ENCODE peak calls at places on chromosome 11, in nine cellular contexts. Z, N, L, H, C, A, K, Q and P are unnamed samples.

GRCh38 chr11:94424011-94424410 is 22.8 kb upstream of the GPR83 start:
- DNase-seq in Z (no peak), N (no peak), L (no peak), H (no peak), C (no peak), A (no peak), K (no peak), Q (no peak), P (no peak)

GRCh38 chr11:86735462-86736302 is 63.3 kb upstream of the ME3 start:
- DNase-seq in Z (no peak), N (no peak), L (no peak), H (no peak), C (no peak), A (no peak), K (peak), Q (peak), P (no peak)

GRCh38 chr11:17479284-17480214 is 2.9 kb upstream of the ABCC8 start:
- DNase-seq in Z (no peak), N (no peak), L (peak), H (no peak), C (no peak), A (no peak), K (no peak), Q (peak), P (no peak)

GRCh38 chr11:108973402-108974119 is 308.7 kb downstream of the DDX10 start:
- DNase-seq in Z (no peak), N (no peak), L (no peak), H (no peak), C (no peak), A (no peak), K (peak), Q (peak), P (no peak)

GRCh38 chr11:60977224-60977623 is 5.7 kb downstream of the CD6 start:
- DNase-seq in Z (no peak), N (no peak), L (no peak), H (no peak), C (no peak), A (no peak), K (no peak), Q (no peak), P (no peak)

GRCh38 chr11:27807594-27807993 is 107.3 kb upstream of the BDNF start:
- DNase-seq in Z (no peak), N (no peak), L (no peak), H (no peak), C (no peak), A (no peak), K (peak), Q (peak), P (no peak)

GRCh38 chr11:47578524-47579460 is at the start of the genes KBTBD4 and NDUFS3:
- DNase-seq in Z (peak), N (peak), L (peak), H (peak), C (peak), A (peak), K (peak), Q (peak), P (peak)

GRCh38 chr11:56841210-56841810 is 92.8 kb upstream of the OR9G4 start:
- DNase-seq in Z (no peak), N (peak), L (peak), H (peak), C (no peak), A (peak), K (peak), Q (peak), P (no peak)

GRCh38 chr11:103659138-103659734 is 377.2 kb upstream of the DDI1 start:
- DNase-seq in Z (no peak), N (no peak), L (no peak), H (no peak), C (no peak), A (no peak), K (peak), Q (no peak), P (no peak)

GRCh38 chr11:27471588-27472397 is 797 bp downstream of the LGR4 start:
- DNase-seq in Z (peak), N (no peak), L (peak), H (peak), C (no peak), A (peak), K (no peak), Q (no peak), P (peak)

GRCh38 chr11:48116843-48117242 is 99.8 kb upstream of the OR4B1 start:
- DNase-seq in Z (no peak), N (no peak), L (no peak), H (no peak), C (no peak), A (no peak), K (peak), Q (no peak), P (no peak)

GRCh38 chr11:4826425-4826824 is 5.3 kb downstream of the OR51F2 start:
- DNase-seq in Z (no peak), N (no peak), L (no peak), H (peak), C (no peak), A (no peak), K (peak), Q (no peak), P (no peak)

GRCh38 chr11:118000850-118001228 is 14.6 kb downstream of the IL10RA start:
- DNase-seq in Z (no peak), N (no peak), L (no peak), H (no peak), C (no peak), A (peak), K (no peak), Q (no peak), P (no peak)

GRCh38 chr11:95057959-95058358 is 8.7 kb downstream of the KDM4F start:
- DNase-seq in Z (no peak), N (no peak), L (no peak), H (no peak), C (no peak), A (no peak), K (no peak), Q (no peak), P (no peak)

GRCh38 chr11:130088909-130089668 is 19.4 kb downstream of the APLP2 start:
- DNase-seq in Z (no peak), N (no peak), L (no peak), H (no peak), C (no peak), A (no peak), K (no peak), Q (no peak), P (no peak)

GRCh38 chr11:46800177-46800576 is 45.9 kb downstream of the CKAP5 start:
- DNase-seq in Z (no peak), N (no peak), L (no peak), H (no peak), C (no peak), A (no peak), K (peak), Q (peak), P (no peak)

GRCh38 chr11:13983081-13983751 is 20.7 kb downstream of the SPON1 start:
- DNase-seq in Z (no peak), N (no peak), L (no peak), H (peak), C (no peak), A (peak), K (peak), Q (peak), P (no peak)

GRCh38 chr11:72773291-72773690 is 20.6 kb downstream of the STARD10 start:
- DNase-seq in Z (no peak), N (no peak), L (no peak), H (no peak), C (no peak), A (peak), K (peak), Q (peak), P (no peak)

GRCh38 chr11:124518900-124519541 is 24.4 kb downstream of the OR8B12 start:
- DNase-seq in Z (no peak), N (no peak), L (no peak), H (no peak), C (no peak), A (no peak), K (peak), Q (no peak), P (no peak)

GRCh38 chr11:66637557-66638176 is 836 bp upstream of the RBM4 start:
- DNase-seq in Z (no peak), N (no peak), L (no peak), H (no peak), C (no peak), A (no peak), K (no peak), Q (no peak), P (no peak)

GRCh38 chr11:1153951-1154487 is 3.7 kb upstream of the MUC5AC start:
- DNase-seq in Z (peak), N (peak), L (no peak), H (no peak), C (peak), A (peak), K (peak), Q (peak), P (no peak)

GRCh38 chr11:131534031-131534430 is 163.6 kb downstream of the NTM start:
- DNase-seq in Z (no peak), N (no peak), L (no peak), H (no peak), C (no peak), A (no peak), K (no peak), Q (no peak), P (no peak)

GRCh38 chr11:120392791-120393190 is 56.6 kb downstream of the ARHGEF12 start:
- DNase-seq in Z (no peak), N (no peak), L (no peak), H (no peak), C (no peak), A (no peak), K (no peak), Q (no peak), P (no peak)

GRCh38 chr11:6468712-6469495 is 4.8 kb downstream of the TRIM3 start:
- DNase-seq in Z (peak), N (peak), L (peak), H (peak), C (peak), A (peak), K (peak), Q (peak), P (no peak)

GRCh38 chr11:36186340-36186739 is 102.9 kb downstream of the COMMD9 start:
- DNase-seq in Z (no peak), N (no peak), L (no peak), H (peak), C (no peak), A (no peak), K (peak), Q (peak), P (no peak)

DNA sequence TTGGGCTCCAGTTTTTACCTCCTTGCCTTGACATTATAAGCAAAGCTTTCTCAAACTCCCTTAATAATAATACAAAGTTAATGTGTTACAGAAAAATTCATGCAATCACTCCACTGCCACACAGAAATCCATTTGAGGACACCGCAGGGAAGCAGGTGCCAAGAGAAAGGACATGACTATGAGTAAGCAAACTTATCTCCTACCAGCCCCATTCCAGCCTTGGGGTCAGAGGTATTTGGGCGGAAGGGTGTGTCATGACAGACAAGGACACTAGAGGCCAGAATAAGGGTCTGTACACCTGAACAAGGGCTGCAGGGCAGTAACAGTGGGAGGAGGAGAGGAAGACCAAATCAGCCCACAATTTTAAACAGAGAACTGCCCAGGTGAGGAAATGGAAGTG is 5.9 kb downstream of the GNG3 start:
- DNase-seq in Z (no peak), N (peak), L (no peak), H (no peak), C (no peak), A (no peak), K (no peak), Q (no peak), P (no peak)
- TF ChIP-seq CTCF in Z (no peak), N (no peak), L (no peak), H (no peak), C (no peak), A (no peak), K (no peak), Q (no peak), P (no peak)

GRCh38 chr11:119130662-119131061 is 9.3 kb downstream of the HINFP start:
- DNase-seq in Z (no peak), N (no peak), L (no peak), H (no peak), C (no peak), A (no peak), K (peak), Q (no peak), P (no peak)

GRCh38 chr11:119134389-119134978 is 13.1 kb downstream of the HINFP start:
- DNase-seq in Z (no peak), N (no peak), L (no peak), H (no peak), C (no peak), A (no peak), K (no peak), Q (no peak), P (no peak)
- TF ChIP-seq CTCF in Z (no peak), N (no peak), L (peak), H (no peak), C (peak), A (peak), K (peak), Q (peak), P (peak)

GRCh38 chr11:32071811-32072210 is 19.1 kb upstream of the RCN1 start:
- DNase-seq in Z (no peak), N (no peak), L (no peak), H (no peak), C (no peak), A (no peak), K (peak), Q (peak), P (no peak)
- TF ChIP-seq CTCF in Z (no peak), N (no peak), L (peak), H (no peak), C (peak), A (peak), K (peak), Q (peak), P (no peak)

GRCh38 chr11:65459552-65459951 is 37.0 kb downstream of the NEAT1 start:
- DNase-seq in Z (peak), N (no peak), L (no peak), H (no peak), C (no peak), A (no peak), K (no peak), Q (no peak), P (peak)

GRCh38 chr11:65456418-65456817 is 33.8 kb downstream of the NEAT1 start:
- DNase-seq in Z (no peak), N (no peak), L (no peak), H (no peak), C (no peak), A (no peak), K (peak), Q (no peak), P (no peak)

GRCh38 chr11:65452806-65453490 is 30.4 kb downstream of the NEAT1 start:
- DNase-seq in Z (no peak), N (no peak), L (no peak), H (no peak), C (no peak), A (peak), K (peak), Q (peak), P (no peak)

GRCh38 chr11:65454311-65454695 is 31.7 kb downstream of the NEAT1 start:
- DNase-seq in Z (no peak), N (no peak), L (no peak), H (no peak), C (no peak), A (no peak), K (peak), Q (no peak), P (no peak)

DNA sequence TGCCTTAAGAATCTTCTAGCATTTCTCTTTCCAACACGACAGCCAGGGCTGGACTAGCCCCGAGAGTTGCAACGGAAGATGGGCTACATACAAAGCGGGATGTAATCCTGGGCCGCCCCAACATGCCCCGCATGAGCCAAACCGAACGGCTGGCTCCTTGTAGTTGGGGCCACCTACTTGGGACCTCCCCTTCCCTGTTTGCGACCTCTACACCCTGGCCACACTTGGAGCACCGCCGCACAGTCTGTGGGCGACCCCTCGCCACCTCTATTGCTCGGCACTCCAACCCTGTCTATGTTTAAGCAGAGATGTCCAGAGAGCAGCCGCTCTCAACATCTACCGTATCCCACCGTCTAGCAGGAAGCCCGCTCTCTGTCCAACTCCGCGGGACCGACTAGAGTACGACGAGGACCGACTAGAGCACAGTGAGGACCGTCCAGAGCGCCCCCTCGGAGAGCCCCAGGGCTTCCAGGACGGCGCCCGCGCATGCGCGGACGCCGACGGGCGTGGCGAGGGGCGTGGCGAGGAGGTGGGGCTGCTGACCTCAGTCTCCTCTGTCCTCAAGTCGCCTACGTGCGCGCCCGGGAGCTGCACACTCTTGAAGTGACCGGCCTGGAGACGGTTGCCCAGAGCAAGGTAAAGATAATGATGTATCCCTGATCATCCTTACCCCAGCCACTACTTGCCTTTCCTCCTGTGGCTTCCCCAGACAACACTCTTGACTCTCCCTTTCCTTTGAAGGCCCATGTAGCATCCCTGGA is 32.3 kb downstream of the NEAT1 start:
- DNase-seq in Z (peak), N (peak), L (peak), H (peak), C (no peak), A (peak), K (peak), Q (peak), P (peak)
- TF ChIP-seq CTCF in Z (no peak), N (no peak), L (no peak), H (no peak), C (no peak), A (no peak), K (no peak), Q (no peak), P (no peak)

GRCh38 chr11:69129647-69130046 is 26.1 kb upstream of the SMIM38 start:
- DNase-seq in Z (peak), N (no peak), L (no peak), H (no peak), C (no peak), A (no peak), K (no peak), Q (no peak), P (no peak)

GRCh38 chr11:69132301-69132670 is 23.4 kb upstream of the SMIM38 start:
- DNase-seq in Z (no peak), N (no peak), L (no peak), H (no peak), C (no peak), A (no peak), K (no peak), Q (no peak), P (no peak)

GRCh38 chr11:69133251-69133650 is 22.5 kb upstream of the SMIM38 start:
- DNase-seq in Z (peak), N (no peak), L (no peak), H (no peak), C (no peak), A (no peak), K (no peak), Q (no peak), P (no peak)

GRCh38 chr11:69130586-69131566 is 24.9 kb upstream of the SMIM38 start:
- DNase-seq in Z (peak), N (no peak), L (no peak), H (no peak), C (no peak), A (no peak), K (no peak), Q (no peak), P (no peak)

DNA sequence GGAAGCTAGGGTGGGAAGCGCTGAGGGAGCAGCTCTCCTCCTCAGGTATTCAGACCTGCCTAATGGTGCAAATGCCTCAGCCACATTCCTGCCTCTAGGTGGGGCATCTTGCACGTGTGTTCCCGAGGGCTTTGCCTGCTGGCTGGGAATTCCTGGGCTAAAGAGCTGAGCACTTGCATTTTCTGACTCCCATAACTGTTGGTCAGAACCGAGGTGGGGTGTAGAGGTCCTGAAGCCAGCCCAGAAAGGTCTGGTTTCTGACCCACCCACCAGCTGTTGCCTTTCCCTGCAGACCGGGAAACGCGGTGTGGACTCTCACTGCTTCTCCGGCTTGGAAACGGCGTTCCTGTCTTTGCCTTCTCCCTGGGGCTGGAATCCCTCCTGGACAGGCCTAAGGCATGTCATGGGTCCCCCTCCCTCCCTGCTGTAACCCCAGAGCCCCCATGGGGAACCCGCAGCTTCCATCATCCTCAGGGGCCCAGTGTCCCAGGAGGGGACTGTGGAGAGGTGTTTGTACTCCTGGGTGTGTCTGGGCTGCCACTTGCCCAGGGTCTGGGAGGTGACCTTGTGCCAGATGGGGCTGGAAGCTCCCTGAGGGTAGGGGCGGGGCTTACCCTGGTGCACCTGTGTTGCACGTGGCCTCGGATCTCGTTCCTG is 24.0 kb upstream of the SMIM38 start:
- DNase-seq in Z (peak), N (peak), L (peak), H (peak), C (no peak), A (peak), K (peak), Q (peak), P (no peak)
- TF ChIP-seq CTCF in Z (peak), N (peak), L (peak), H (peak), C (peak), A (peak), K (peak), Q (peak), P (no peak)

GRCh38 chr11:116607027-116607426 is 165.8 kb downstream of the BUD13 start:
- DNase-seq in Z (no peak), N (no peak), L (no peak), H (no peak), C (peak), A (no peak), K (no peak), Q (no peak), P (no peak)

GRCh38 chr11:116602637-116602942 is 170.2 kb downstream of the BUD13 start:
- DNase-seq in Z (no peak), N (no peak), L (no peak), H (no peak), C (no peak), A (no peak), K (no peak), Q (no peak), P (no peak)

GRCh38 chr11:116606060-116606459 is 166.7 kb downstream of the BUD13 start:
- DNase-seq in Z (no peak), N (no peak), L (no peak), H (no peak), C (peak), A (no peak), K (no peak), Q (no peak), P (no peak)

GRCh38 chr11:116603783-116604323 is 168.9 kb downstream of the BUD13 start:
- DNase-seq in Z (no peak), N (no peak), L (no peak), H (no peak), C (no peak), A (no peak), K (no peak), Q (no peak), P (no peak)

DNA sequence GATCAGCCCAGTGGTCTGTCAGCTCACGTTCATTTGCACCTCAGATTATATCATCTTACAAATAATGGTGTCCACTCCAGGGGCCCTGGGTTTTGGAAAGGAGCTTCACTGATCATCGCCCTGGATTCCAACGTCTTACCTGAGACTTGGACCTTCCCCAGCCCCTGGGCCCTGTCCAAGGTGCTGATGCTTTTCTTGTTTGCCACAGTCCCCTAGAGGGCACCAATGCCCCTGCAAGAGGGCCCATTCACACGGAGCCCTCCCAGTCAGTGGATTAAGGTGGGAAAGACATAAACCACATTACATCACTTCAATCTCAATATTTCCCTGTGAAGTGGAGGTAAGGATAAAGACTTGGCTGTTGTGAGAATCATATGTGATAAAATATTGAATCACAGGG is 167.2 kb downstream of the BUD13 start:
- DNase-seq in Z (no peak), N (no peak), L (peak), H (no peak), C (no peak), A (no peak), K (peak), Q (no peak), P (no peak)
- TF ChIP-seq CTCF in Z (no peak), N (no peak), L (peak), H (no peak), C (peak), A (no peak), K (no peak), Q (peak), P (no peak)